ENCODE peak calls at places on chromosome 16, in four cellular contexts. J is H1, B is K562, M is HepG2. W is an unnamed sample.

GRCh38 chr16:73326770-73327470 is 279.0 kb upstream of the ZFHX3 start:
- DNase-seq in J (no peak), B (no peak), M (peak; percentile 32), W (no peak)

GRCh38 chr16:81470796-81471636 is 26.4 kb downstream of the CMIP start:
- DNase-seq in M (no peak), J (no peak), B (no peak), W (no peak)

GRCh38 chr16:20789130-20789529 is 17.1 kb downstream of the ERI2 start:
- DNase-seq in B (no peak), M (no peak), J (no peak), W (no peak)

GRCh38 chr16:35788381-35788780 is 2329.0 kb downstream of the TP53TG3F start:
- DNase-seq in B (no peak), J (no peak), M (no peak), W (no peak)

GRCh38 chr16:4517812-4518211 is 20.8 kb downstream of the CDIP1 start:
- DNase-seq in J (no peak), B (peak; percentile 46), M (peak; percentile 34), W (peak; percentile 40)

GRCh38 chr16:54178491-54178976 is 108.1 kb downstream of the IRX3 start:
- DNase-seq in B (no peak), M (no peak), J (no peak), W (no peak)

GRCh38 chr16:78740269-78740668 is 640.8 kb downstream of the WWOX start:
- DNase-seq in J (no peak), B (no peak), M (no peak), W (no peak)

GRCh38 chr16:88810868-88811599 is 694 bp downstream of the APRT start:
- DNase-seq in M (peak; percentile 73), B (no peak), J (no peak), W (peak; percentile 87)

GRCh38 chr16:72126429-72126765 is 32.8 kb downstream of the DHX38 start:
- DNase-seq in M (peak; percentile 23), J (no peak), B (no peak), W (no peak)

GRCh38 chr16:9275816-9276354 is 184.4 kb downstream of the HAPSTR1 start:
- DNase-seq in B (no peak), J (no peak), M (no peak), W (no peak)

GRCh38 chr16:9268446-9268845 is 177.0 kb downstream of the HAPSTR1 start:
- DNase-seq in M (no peak), B (no peak), J (no peak), W (no peak)

GRCh38 chr16:9270941-9271340 is 179.5 kb downstream of the HAPSTR1 start:
- DNase-seq in J (no peak), M (no peak), B (no peak), W (no peak)

GRCh38 chr16:9275386-9275785 is 183.9 kb downstream of the HAPSTR1 start:
- DNase-seq in B (no peak), J (no peak), M (no peak), W (no peak)

DNA sequence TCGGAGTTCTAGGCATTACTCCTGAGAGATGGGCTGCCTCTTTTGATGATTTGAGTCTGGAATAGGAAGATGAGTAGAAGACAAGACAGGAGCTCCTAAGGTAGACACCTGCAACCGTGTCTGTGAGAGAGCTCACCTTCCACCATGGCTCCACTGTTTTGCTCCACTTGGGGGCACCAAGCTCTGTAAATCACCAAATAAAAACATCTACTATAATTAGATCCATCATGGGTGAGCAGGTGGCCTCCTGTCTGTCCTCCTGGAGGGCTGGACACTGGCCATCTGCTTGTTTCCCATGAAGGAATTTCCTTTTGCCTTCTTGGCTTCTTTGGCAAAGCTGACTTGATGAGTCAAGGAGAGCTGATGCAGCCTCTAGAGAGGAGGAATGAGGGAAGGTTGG is 179.0 kb downstream of the HAPSTR1 start:
- DNase-seq in M (no peak), J (no peak), B (no peak), W (no peak)
- TF ChIP-seq RNF2 in M (no peak), J (no peak), B (no peak), W (no peak)

GRCh38 chr16:66409156-66409555 is 17.9 kb upstream of the BEAN1 start:
- DNase-seq in M (no peak), J (no peak), B (no peak), W (no peak)
- H3K4me3 ChIP-seq in M (peak overlapping the region; percentile 68), J (no peak overlapping the region), B (no peak overlapping the region), W (no peak overlapping the region)

GRCh38 chr16:57041182-57042156 is 50.9 kb upstream of the CPNE2 start:
- DNase-seq in M (no peak), B (no peak), J (no peak), W (peak; percentile 20)
- TF ChIP-seq RNF2 in M (no peak), B (no peak), J (no peak), W (no peak)

GRCh38 chr16:48136547-48137360 is 19.0 kb downstream of the ABCC12 start:
- DNase-seq in J (no peak), M (no peak), B (no peak), W (no peak)
- H3K4me3 ChIP-seq in J (no peak overlapping the region), M (no peak overlapping the region), B (no peak overlapping the region), W (no peak overlapping the region)